ENCODE peak calls at places on chromosomes 7 and 10, in five cellular contexts. One of them, this sample, is unnamed.

GRCh38 chr7:101681170-101682007 is 52.3 kb upstream of the MYL10 start:
- DNase-seq in neural progenitor cell: peak; percentile 30
- DNase-seq in AG09319: peak; percentile 60
- DNase-seq in nephron progenitor cell: no peak
- DNase-seq in GM12865: no peak
- DNase-seq in this sample: no peak

GRCh38 chr10:4546500-4546899 is 279.5 kb upstream of the AKR1E2 start:
- DNase-seq in neural progenitor cell: no peak
- DNase-seq in AG09319: no peak
- DNase-seq in nephron progenitor cell: no peak
- DNase-seq in GM12865: no peak
- DNase-seq in this sample: no peak

GRCh38 chr10:132054564-132054963 is 11.2 kb upstream of the JAKMIP3 start:
- DNase-seq in neural progenitor cell: peak; percentile 79
- DNase-seq in AG09319: no peak
- DNase-seq in nephron progenitor cell: peak; percentile 79
- DNase-seq in GM12865: no peak
- DNase-seq in this sample: no peak

GRCh38 chr7:55534262-55534915 is 37.9 kb downstream of the VOPP1 start:
- DNase-seq in neural progenitor cell: no peak
- DNase-seq in AG09319: no peak
- DNase-seq in nephron progenitor cell: no peak
- DNase-seq in GM12865: peak; percentile 98
- DNase-seq in this sample: peak; percentile 85

GRCh38 chr7:149690688-149691446 is 82.5 kb downstream of the ZNF467 start:
- DNase-seq in neural progenitor cell: peak; percentile 73
- DNase-seq in AG09319: no peak
- DNase-seq in nephron progenitor cell: peak; percentile 80
- DNase-seq in GM12865: peak; percentile 14
- DNase-seq in this sample: no peak

GRCh38 chr10:44976352-44977198 is 2.0 kb downstream of the DEPP1 start:
- DNase-seq in neural progenitor cell: no peak
- DNase-seq in AG09319: no peak
- DNase-seq in nephron progenitor cell: no peak
- DNase-seq in GM12865: no peak
- DNase-seq in this sample: no peak

GRCh38 chr10:31977440-31978157 is 49.0 kb upstream of the ARHGAP12 start:
- DNase-seq in neural progenitor cell: no peak
- DNase-seq in AG09319: peak; percentile 30
- DNase-seq in nephron progenitor cell: no peak
- DNase-seq in GM12865: peak; percentile 25
- DNase-seq in this sample: peak; percentile 35

GRCh38 chr7:33495207-33495606 is 365.8 kb downstream of the BBS9 start:
- DNase-seq in neural progenitor cell: no peak
- DNase-seq in AG09319: no peak
- DNase-seq in nephron progenitor cell: no peak
- DNase-seq in GM12865: no peak
- DNase-seq in this sample: no peak

GRCh38 chr10:83925133-83925532 is 214.2 kb upstream of the GHITM start:
- DNase-seq in neural progenitor cell: peak; percentile 55
- DNase-seq in AG09319: no peak
- DNase-seq in nephron progenitor cell: no peak
- DNase-seq in GM12865: no peak
- DNase-seq in this sample: no peak

GRCh38 chr7:22442887-22443369 is 57.1 kb downstream of the STEAP1B start:
- DNase-seq in neural progenitor cell: no peak
- DNase-seq in AG09319: no peak
- DNase-seq in nephron progenitor cell: no peak
- DNase-seq in GM12865: no peak
- DNase-seq in this sample: no peak

GRCh38 chr10:10891437-10891836 is 126.2 kb upstream of the CELF2 start:
- DNase-seq in neural progenitor cell: no peak
- DNase-seq in AG09319: peak; percentile 51
- DNase-seq in nephron progenitor cell: peak; percentile 57
- DNase-seq in GM12865: no peak
- DNase-seq in this sample: no peak

GRCh38 chr7:91267558-91267955 is 3.3 kb downstream of the FZD1 start:
- DNase-seq in neural progenitor cell: no peak
- DNase-seq in AG09319: no peak
- DNase-seq in nephron progenitor cell: no peak
- DNase-seq in GM12865: no peak
- DNase-seq in this sample: no peak

GRCh38 chr7:121000091-121000983 is 11.8 kb downstream of the CPED1 start:
- DNase-seq in neural progenitor cell: no peak
- DNase-seq in AG09319: no peak
- DNase-seq in nephron progenitor cell: no peak
- DNase-seq in GM12865: no peak
- DNase-seq in this sample: no peak

GRCh38 chr7:18655969-18656761 is 160.6 kb downstream of the HDAC9 start:
- DNase-seq in neural progenitor cell: no peak
- DNase-seq in AG09319: no peak
- DNase-seq in nephron progenitor cell: no peak
- DNase-seq in GM12865: no peak
- DNase-seq in this sample: no peak

GRCh38 chr7:83259064-83259463 is 96.4 kb upstream of the PCLO start:
- DNase-seq in neural progenitor cell: no peak
- DNase-seq in AG09319: no peak
- DNase-seq in nephron progenitor cell: no peak
- DNase-seq in GM12865: no peak
- DNase-seq in this sample: no peak

GRCh38 chr7:47233996-47234395 is 347.9 kb downstream of the TNS3 start:
- DNase-seq in neural progenitor cell: no peak
- DNase-seq in AG09319: no peak
- DNase-seq in nephron progenitor cell: no peak
- DNase-seq in GM12865: no peak
- DNase-seq in this sample: no peak

GRCh38 chr7:47236480-47237208 is 345.3 kb downstream of the TNS3 start:
- DNase-seq in neural progenitor cell: no peak
- DNase-seq in AG09319: no peak
- DNase-seq in nephron progenitor cell: no peak
- DNase-seq in GM12865: no peak
- DNase-seq in this sample: no peak

GRCh38 chr7:47231627-47232026 is 350.3 kb downstream of the TNS3 start:
- DNase-seq in neural progenitor cell: no peak
- DNase-seq in AG09319: no peak
- DNase-seq in nephron progenitor cell: no peak
- DNase-seq in GM12865: no peak
- DNase-seq in this sample: no peak

GRCh38 chr7:47231081-47231480 is 350.8 kb downstream of the TNS3 start:
- DNase-seq in neural progenitor cell: no peak
- DNase-seq in AG09319: no peak
- DNase-seq in nephron progenitor cell: no peak
- DNase-seq in GM12865: no peak
- DNase-seq in this sample: no peak

GRCh38 chr7:47232751-47233412 is 349.0 kb downstream of the TNS3 start:
- DNase-seq in neural progenitor cell: no peak
- DNase-seq in AG09319: no peak
- DNase-seq in nephron progenitor cell: no peak
- DNase-seq in GM12865: no peak
- DNase-seq in this sample: no peak
- TF ChIP-seq CTCF in neural progenitor cell: no peak
- TF ChIP-seq CTCF in AG09319: peak; percentile 15
- TF ChIP-seq CTCF in nephron progenitor cell: no peak
- TF ChIP-seq CTCF in GM12865: no peak
- TF ChIP-seq CTCF in this sample: no peak

GRCh38 chr7:141265668-141266067 is 191.8 kb downstream of the TMEM178B start:
- DNase-seq in neural progenitor cell: no peak
- DNase-seq in AG09319: no peak
- DNase-seq in nephron progenitor cell: no peak
- DNase-seq in GM12865: no peak
- DNase-seq in this sample: no peak

GRCh38 chr7:141263508-141263907 is 189.6 kb downstream of the TMEM178B start:
- DNase-seq in neural progenitor cell: no peak
- DNase-seq in AG09319: no peak
- DNase-seq in nephron progenitor cell: no peak
- DNase-seq in GM12865: no peak
- DNase-seq in this sample: no peak

GRCh38 chr7:141263983-141264382 is 190.1 kb downstream of the TMEM178B start:
- DNase-seq in neural progenitor cell: no peak
- DNase-seq in AG09319: no peak
- DNase-seq in nephron progenitor cell: no peak
- DNase-seq in GM12865: no peak
- DNase-seq in this sample: no peak

GRCh38 chr7:141262101-141262819 is 188.4 kb downstream of the TMEM178B start:
- DNase-seq in neural progenitor cell: peak; percentile 18
- DNase-seq in AG09319: no peak
- DNase-seq in nephron progenitor cell: no peak
- DNase-seq in GM12865: no peak
- DNase-seq in this sample: no peak

DNA sequence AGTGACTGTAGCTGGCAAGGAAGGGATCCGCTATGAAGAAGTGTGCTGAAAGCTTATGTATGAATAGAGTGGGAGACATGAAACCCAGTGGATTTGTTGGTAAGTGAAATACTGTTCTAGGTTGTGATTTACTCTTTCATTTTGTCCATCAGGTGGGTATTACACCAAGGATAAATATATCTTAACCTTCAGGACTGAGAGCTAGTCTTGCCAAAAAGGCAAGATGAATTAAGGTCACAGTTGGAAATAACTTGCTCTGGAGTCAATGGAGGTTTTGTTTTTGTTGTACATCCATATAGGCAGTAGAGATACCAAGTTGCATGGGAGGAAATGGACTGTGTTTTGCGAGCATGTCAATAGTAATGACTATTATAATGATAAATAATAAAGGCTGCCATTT is 190.6 kb downstream of the TMEM178B start:
- DNase-seq in neural progenitor cell: no peak
- DNase-seq in AG09319: no peak
- DNase-seq in nephron progenitor cell: no peak
- DNase-seq in GM12865: no peak
- DNase-seq in this sample: no peak
- TF ChIP-seq CTCF in neural progenitor cell: no peak
- TF ChIP-seq CTCF in AG09319: no peak
- TF ChIP-seq CTCF in nephron progenitor cell: no peak
- TF ChIP-seq CTCF in GM12865: no peak
- TF ChIP-seq CTCF in this sample: no peak

DNA sequence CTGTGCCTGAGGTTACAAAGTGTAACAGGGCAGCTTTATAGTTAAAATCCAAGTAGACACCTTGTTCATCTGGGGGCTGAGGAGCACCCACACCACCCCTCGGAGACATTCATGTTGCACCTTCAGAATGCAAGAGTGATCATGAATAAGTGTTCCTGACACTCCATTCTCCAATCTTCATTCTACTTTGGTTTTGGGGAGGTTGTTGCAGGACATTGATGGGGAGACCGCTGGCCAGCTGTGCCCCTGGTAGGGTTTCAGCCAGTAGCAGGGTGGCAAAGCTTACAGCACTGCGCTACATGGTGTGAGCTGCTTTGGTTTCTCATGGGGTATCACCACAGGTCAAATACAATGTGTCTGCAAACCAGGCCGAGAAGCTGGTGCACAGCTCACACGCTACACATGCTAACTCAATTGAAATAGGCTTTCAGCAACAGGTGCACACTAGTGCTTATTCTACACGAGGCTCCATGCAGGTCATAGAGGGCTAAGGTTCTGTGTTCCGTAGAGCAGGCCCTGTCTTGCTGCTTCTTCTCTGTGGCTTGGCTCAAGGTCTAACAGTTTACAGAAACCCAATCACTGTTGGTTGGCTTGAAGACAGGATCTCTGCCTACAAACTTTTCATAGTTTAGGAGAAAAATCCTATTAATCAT is 317.4 kb upstream of the ZNF32 start:
- DNase-seq in neural progenitor cell: no peak
- DNase-seq in AG09319: no peak
- DNase-seq in nephron progenitor cell: no peak
- DNase-seq in GM12865: no peak
- DNase-seq in this sample: no peak
- TF ChIP-seq CTCF in neural progenitor cell: no peak
- TF ChIP-seq CTCF in AG09319: no peak
- TF ChIP-seq CTCF in nephron progenitor cell: no peak
- TF ChIP-seq CTCF in GM12865: no peak
- TF ChIP-seq CTCF in this sample: no peak

DNA sequence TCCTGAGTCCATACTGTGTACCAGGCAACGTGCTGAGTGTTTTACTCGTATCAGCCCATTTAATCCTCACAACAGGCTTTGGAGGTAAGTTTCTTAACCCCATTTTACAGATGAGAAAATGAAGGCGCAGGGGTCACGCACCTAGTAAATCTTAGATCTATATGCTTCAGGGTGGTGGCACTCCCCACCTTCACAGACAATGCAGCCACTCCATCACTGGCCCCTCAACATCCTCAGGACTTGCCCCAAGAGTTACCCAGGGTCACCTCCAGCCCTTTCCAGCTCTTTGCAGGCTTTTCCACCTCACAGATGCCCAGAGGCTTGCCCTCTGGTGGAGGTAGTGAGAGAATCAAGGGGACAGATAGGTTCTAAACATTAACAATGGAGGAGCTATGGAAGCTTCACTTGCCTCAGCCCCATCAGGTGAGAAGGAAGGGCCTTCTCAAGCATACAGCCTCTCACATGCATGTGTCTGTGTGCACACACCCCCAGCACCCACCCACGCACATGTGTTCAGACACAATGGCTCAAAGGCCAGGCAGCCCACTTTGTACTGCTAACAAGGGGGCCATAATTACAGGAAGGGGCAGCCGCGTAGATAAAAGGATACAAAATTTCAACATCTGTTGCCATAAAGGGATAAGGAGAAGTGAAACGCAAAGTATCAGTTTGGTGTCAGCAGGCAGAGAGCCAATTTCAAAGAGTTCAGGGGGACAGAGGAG is 29.1 kb downstream of the DPCD start:
- DNase-seq in neural progenitor cell: no peak
- DNase-seq in AG09319: no peak
- DNase-seq in nephron progenitor cell: no peak
- DNase-seq in GM12865: peak; percentile 46
- DNase-seq in this sample: peak; percentile 77
- TF ChIP-seq CTCF in neural progenitor cell: peak; percentile 43
- TF ChIP-seq CTCF in AG09319: no peak
- TF ChIP-seq CTCF in nephron progenitor cell: no peak
- TF ChIP-seq CTCF in GM12865: peak; percentile 19
- TF ChIP-seq CTCF in this sample: no peak

GRCh38 chr10:68218786-68219185 is 13.1 kb downstream of the ATOH7 start:
- DNase-seq in neural progenitor cell: no peak
- DNase-seq in AG09319: no peak
- DNase-seq in nephron progenitor cell: no peak
- DNase-seq in GM12865: no peak
- DNase-seq in this sample: no peak

GRCh38 chr10:68224810-68225209 is 7.1 kb downstream of the ATOH7 start:
- DNase-seq in neural progenitor cell: no peak
- DNase-seq in AG09319: no peak
- DNase-seq in nephron progenitor cell: no peak
- DNase-seq in GM12865: no peak
- DNase-seq in this sample: no peak

GRCh38 chr10:68221196-68221595 is 10.7 kb downstream of the ATOH7 start:
- DNase-seq in neural progenitor cell: no peak
- DNase-seq in AG09319: no peak
- DNase-seq in nephron progenitor cell: no peak
- DNase-seq in GM12865: no peak
- DNase-seq in this sample: no peak

GRCh38 chr10:68223535-68224165 is 8.3 kb downstream of the ATOH7 start:
- DNase-seq in neural progenitor cell: peak; percentile 58
- DNase-seq in AG09319: no peak
- DNase-seq in nephron progenitor cell: no peak
- DNase-seq in GM12865: peak; percentile 44
- DNase-seq in this sample: no peak
- TF ChIP-seq CTCF in neural progenitor cell: peak; percentile 33
- TF ChIP-seq CTCF in AG09319: no peak
- TF ChIP-seq CTCF in nephron progenitor cell: no peak
- TF ChIP-seq CTCF in GM12865: peak; percentile 8
- TF ChIP-seq CTCF in this sample: no peak

This sample was measured in GM20000.